ENCODE peak calls at places on chromosomes 7 and 10, in nine cellular contexts. U is body of pancreas, L is uterus, D is adrenal gland, N is ovary, Z is HCT116, I is IMR-90, M is right lobe of liver, X is heart left ventricle. Q is an unnamed sample.

GRCh38 chr10:65891073-65891981 is 1034.5 kb upstream of the LRRTM3 start:
- DNase-seq in X (no peak), L (no peak), I (no peak), D (no peak), M (no peak), U (no peak), N (no peak), Z (no peak), Q (no peak)

GRCh38 chr7:74627699-74628411 is 29.7 kb upstream of the GTF2I start:
- DNase-seq in U (peak; percentile 62), N (peak; percentile 57), I (peak; percentile 27), M (no peak), D (peak; percentile 71), X (no peak), Z (no peak), L (no peak), Q (peak; percentile 40)

GRCh38 chr10:118694848-118695247 is 59.9 kb downstream of the CACUL1 start:
- DNase-seq in U (no peak), I (peak; percentile 86), D (no peak), Z (no peak), N (no peak), L (no peak), M (no peak), X (no peak), Q (no peak)

GRCh38 chr7:25148772-25149575 is 23.9 kb upstream of the CYCS start:
- DNase-seq in M (no peak), N (no peak), L (no peak), I (no peak), Z (no peak), U (no peak), X (no peak), D (no peak), Q (no peak)

GRCh38 chr7:587769-588168 is 68.1 kb upstream of the PDGFA start:
- DNase-seq in L (no peak), I (peak; percentile 44), U (no peak), X (peak; percentile 64), N (no peak), M (peak; percentile 19), Z (no peak), D (no peak), Q (peak; percentile 63)

GRCh38 chr7:157570531-157571200 is 233.9 kb downstream of the DNAJB6 start:
- DNase-seq in N (no peak), I (no peak), L (no peak), M (no peak), Z (no peak), D (no peak), X (no peak), U (no peak), Q (no peak)

GRCh38 chr10:24952701-24953349 is 419 bp upstream of the PRTFDC1 start:
- DNase-seq in Z (no peak), M (peak; percentile 52), X (peak; percentile 57), L (peak; percentile 59), U (peak; percentile 55), I (peak; percentile 56), N (peak; percentile 64), D (peak; percentile 59), Q (peak; percentile 30)

GRCh38 chr10:43041422-43042342 is 35.2 kb upstream of the RET start:
- DNase-seq in Z (no peak), U (no peak), X (no peak), L (peak; percentile 9), N (no peak), I (no peak), D (no peak), M (no peak), Q (peak; percentile 12)

GRCh38 chr7:68472688-68473087 is 1125.6 kb upstream of the AUTS2 start:
- DNase-seq in N (no peak), X (no peak), I (no peak), Z (no peak), D (no peak), M (no peak), L (no peak), U (no peak), Q (no peak)

GRCh38 chr7:123624527-123625183 is 23.0 kb downstream of the ASB15 start:
- DNase-seq in I (peak; percentile 25), X (no peak), L (no peak), N (no peak), Z (no peak), M (peak; percentile 35), D (no peak), U (peak; percentile 84), Q (no peak)

GRCh38 chr10:36188054-36188453 is 546.0 kb upstream of the FZD8 start:
- DNase-seq in Z (no peak), U (no peak), M (no peak), X (peak; percentile 46), I (no peak), N (no peak), D (no peak), L (no peak), Q (no peak)

GRCh38 chr7:1533569-1534329 is 3.2 kb downstream of the MAFK start:
- DNase-seq in I (peak; percentile 95), Z (no peak), D (peak; percentile 86), M (peak; percentile 41), X (peak; percentile 67), U (peak; percentile 65), N (peak; percentile 56), L (peak; percentile 53), Q (no peak)

GRCh38 chr7:108249458-108249857 is 119.3 kb upstream of the LAMB4 start:
- DNase-seq in D (no peak), N (no peak), X (no peak), U (no peak), Z (no peak), M (no peak), I (no peak), L (no peak), Q (no peak)

GRCh38 chr7:129367700-129368388 is 66.4 kb upstream of the STRIP2 start:
- DNase-seq in Z (peak; percentile 49), L (peak; percentile 61), M (peak; percentile 75), N (peak; percentile 75), X (peak; percentile 69), D (peak; percentile 76), U (peak; percentile 86), I (peak; percentile 72), Q (peak; percentile 63)

GRCh38 chr10:103086261-103086660 is 106.8 kb downstream of the NT5C2 start:
- DNase-seq in Z (no peak), I (peak; percentile 65), N (no peak), U (no peak), D (no peak), M (no peak), X (no peak), L (no peak), Q (no peak)

GRCh38 chr10:99917963-99918825 is 91.6 kb downstream of the DNMBP start:
- DNase-seq in N (peak; percentile 67), D (peak; percentile 36), L (peak; percentile 41), Z (no peak), I (peak; percentile 59), M (peak; percentile 32), X (no peak), U (peak; percentile 64), Q (peak; percentile 26)
- H3K4me3 ChIP-seq in N (peak overlapping the region; percentile 8), D (peak overlapping the region; percentile 25), L (peak overlapping the region; percentile 20), Z (no peak overlapping the region), I (peak overlapping the region; percentile 23), M (peak overlapping the region; percentile 43), X (no peak overlapping the region), U (no peak overlapping the region), Q (peak overlapping the region; percentile 40)

GRCh38 chr10:52540479-52540984 is 226.5 kb downstream of the DKK1 start:
- DNase-seq in I (no peak), D (no peak), Z (no peak), U (no peak), L (no peak), N (no peak), M (no peak), X (no peak), Q (no peak)

GRCh38 chr10:52533986-52534385 is 219.9 kb downstream of the DKK1 start:
- DNase-seq in Z (no peak), N (no peak), X (no peak), D (no peak), L (no peak), I (peak; percentile 18), U (no peak), M (no peak), Q (no peak)

GRCh38 chr10:52542891-52543290 is 228.8 kb downstream of the DKK1 start:
- DNase-seq in X (no peak), Z (no peak), I (peak; percentile 11), N (no peak), M (no peak), D (no peak), L (no peak), U (no peak), Q (no peak)

GRCh38 chr10:52541082-52541481 is 227.0 kb downstream of the DKK1 start:
- DNase-seq in U (no peak), N (no peak), X (no peak), D (no peak), M (no peak), L (no peak), Z (no peak), I (peak; percentile 34), Q (no peak)

GRCh38 chr10:52539463-52539862 is 225.4 kb downstream of the DKK1 start:
- DNase-seq in L (no peak), X (no peak), U (no peak), D (no peak), M (no peak), I (peak; percentile 47), Z (peak; percentile 71), N (no peak), Q (no peak)
- H3K27ac ChIP-seq in L (no peak overlapping the region), X (no peak overlapping the region), U (no peak overlapping the region), D (no peak overlapping the region), M (no peak overlapping the region), I (no peak overlapping the region), Z (peak overlapping the region; percentile 48), N (no peak overlapping the region), Q (no peak overlapping the region)

DNA sequence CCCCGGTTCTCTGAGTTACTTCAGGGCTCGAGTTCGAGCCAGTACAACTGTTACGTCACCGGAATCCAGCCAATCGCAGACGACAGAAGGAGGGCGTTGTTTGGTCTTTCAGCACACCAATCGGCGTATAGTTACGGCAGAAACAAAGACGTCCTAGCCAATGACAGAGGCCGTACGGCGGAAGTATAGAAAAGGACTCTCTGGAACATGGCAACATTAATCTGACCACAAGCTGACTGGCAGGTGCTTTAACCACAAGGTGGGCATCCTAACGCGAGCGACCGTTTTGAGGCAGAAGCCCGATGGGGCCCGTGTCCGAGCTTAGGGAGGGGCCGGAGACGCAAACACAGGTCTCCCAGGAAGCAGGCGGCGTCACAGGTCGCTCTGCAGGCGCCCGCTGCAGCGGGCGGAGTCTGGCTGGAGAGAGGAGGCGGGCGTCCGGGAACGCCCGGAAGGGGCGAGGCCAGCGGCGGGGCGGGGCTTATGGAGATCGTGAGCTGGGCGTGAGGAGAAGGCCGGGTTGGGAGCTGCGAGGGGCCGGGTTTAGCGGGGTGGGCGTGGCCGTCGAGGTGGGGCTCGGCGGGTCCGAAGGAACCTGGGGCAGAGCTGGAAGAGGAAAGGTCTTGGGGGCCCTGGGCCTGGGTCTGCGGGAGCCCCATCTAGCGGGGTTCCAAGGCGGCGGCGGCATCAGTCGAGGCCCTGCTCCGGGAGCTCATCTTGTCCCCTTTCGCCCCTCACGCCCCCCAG is at the start of gene MOSPD3:
- DNase-seq in N (peak; percentile 99), I (peak; percentile 99), U (peak; percentile 98), M (peak; percentile 100), X (peak; percentile 98), L (peak; percentile 100), D (peak; percentile 99), Z (peak; percentile 99), Q (peak; percentile 99)
- TF ChIP-seq POLR2A in N (peak; percentile 58), I (peak; percentile 50), U (peak; percentile 97), M (peak; percentile 93), X (peak; percentile 53), L (peak; percentile 64), D (peak; percentile 83), Z (peak; percentile 59), Q (peak; percentile 50)

DNA sequence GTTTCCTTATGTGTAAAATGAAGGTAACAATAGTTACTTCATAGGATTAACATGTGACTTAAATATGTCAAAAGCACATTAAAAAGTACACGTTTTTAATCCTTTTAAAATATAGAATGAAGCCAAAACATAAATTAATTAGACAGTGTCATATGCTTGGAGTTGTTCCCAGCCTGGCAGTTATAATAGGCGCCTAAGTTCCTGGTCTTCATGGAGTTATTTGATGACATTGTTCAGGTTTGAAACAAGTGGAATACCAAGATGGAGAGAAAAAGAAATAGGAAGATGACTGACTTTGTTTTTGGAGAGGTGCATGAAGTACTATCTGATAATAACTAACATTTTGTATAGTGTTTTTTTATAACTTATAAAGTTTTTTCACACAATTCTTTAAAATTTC is 67.3 kb downstream of the ZNRF2 start:
- DNase-seq in D (no peak), L (no peak), Z (no peak), N (no peak), I (no peak), U (no peak), M (no peak), X (no peak), Q (no peak)
- H3K4me3 ChIP-seq in D (no peak overlapping the region), L (no peak overlapping the region), Z (no peak overlapping the region), N (no peak overlapping the region), I (no peak overlapping the region), U (no peak overlapping the region), M (no peak overlapping the region), X (no peak overlapping the region), Q (no peak overlapping the region)